ENCODE peak calls at places on chromosomes 4 and X, in eight cellular contexts. One of them, this sample, is unnamed.

GRCh38 chrX:117985241-117985640 is 131.4 kb downstream of the KLHL13 start:
- DNase-seq in cardiac fibroblast: no peak
- DNase-seq in cardiac muscle cell: no peak
- DNase-seq in Peyer's patch: peak
- DNase-seq in IMR-90: peak
- DNase-seq in CD8-positive, alpha-beta memory T cell: no peak
- DNase-seq in foreskin fibroblast: no peak
- DNase-seq in A549: no peak
- DNase-seq in this sample: no peak

GRCh38 chr4:22233257-22233656 is 282.6 kb downstream of the ADGRA3 start:
- DNase-seq in IMR-90: no peak
- DNase-seq in CD8-positive, alpha-beta memory T cell: no peak
- DNase-seq in A549: no peak
- DNase-seq in cardiac muscle cell: no peak
- DNase-seq in cardiac fibroblast: no peak
- DNase-seq in Peyer's patch: no peak
- DNase-seq in foreskin fibroblast: no peak
- DNase-seq in this sample: no peak

GRCh38 chrX:13081385-13082285 is 37.2 kb upstream of the FAM9C start:
- DNase-seq in A549: no peak
- DNase-seq in IMR-90: peak
- DNase-seq in cardiac muscle cell: peak
- DNase-seq in CD8-positive, alpha-beta memory T cell: no peak
- DNase-seq in cardiac fibroblast: peak
- DNase-seq in Peyer's patch: no peak
- DNase-seq in foreskin fibroblast: no peak
- DNase-seq in this sample: no peak

GRCh38 chrX:41333744-41333993 is 293 bp upstream of the DDX3X start:
- DNase-seq in Peyer's patch: no peak
- DNase-seq in foreskin fibroblast: peak
- DNase-seq in IMR-90: peak
- DNase-seq in CD8-positive, alpha-beta memory T cell: no peak
- DNase-seq in cardiac fibroblast: peak
- DNase-seq in A549: peak
- DNase-seq in cardiac muscle cell: peak
- DNase-seq in this sample: peak

GRCh38 chrX:4932790-4933189 is 1219.3 kb upstream of the PRKX start:
- DNase-seq in CD8-positive, alpha-beta memory T cell: no peak
- DNase-seq in cardiac muscle cell: no peak
- DNase-seq in A549: no peak
- DNase-seq in Peyer's patch: no peak
- DNase-seq in IMR-90: no peak
- DNase-seq in foreskin fibroblast: peak
- DNase-seq in cardiac fibroblast: no peak
- DNase-seq in this sample: no peak

GRCh38 chr4:14180983-14181601 is 553.6 kb upstream of the BOD1L1 start:
- DNase-seq in foreskin fibroblast: peak
- DNase-seq in CD8-positive, alpha-beta memory T cell: no peak
- DNase-seq in A549: peak
- DNase-seq in IMR-90: peak
- DNase-seq in cardiac muscle cell: peak
- DNase-seq in Peyer's patch: no peak
- DNase-seq in cardiac fibroblast: peak
- DNase-seq in this sample: no peak

GRCh38 chr4:141246243-141246642 is 25.5 kb downstream of the ZNF330 start:
- DNase-seq in Peyer's patch: no peak
- DNase-seq in cardiac muscle cell: peak
- DNase-seq in foreskin fibroblast: peak
- DNase-seq in CD8-positive, alpha-beta memory T cell: no peak
- DNase-seq in cardiac fibroblast: peak
- DNase-seq in IMR-90: peak
- DNase-seq in A549: no peak
- DNase-seq in this sample: peak

GRCh38 chrX:73127700-73128241 is 48.5 kb upstream of the PABPC1L2A start:
- DNase-seq in cardiac muscle cell: no peak
- DNase-seq in foreskin fibroblast: no peak
- DNase-seq in A549: no peak
- DNase-seq in CD8-positive, alpha-beta memory T cell: no peak
- DNase-seq in cardiac fibroblast: no peak
- DNase-seq in IMR-90: no peak
- DNase-seq in Peyer's patch: no peak
- DNase-seq in this sample: no peak

GRCh38 chr4:169791527-169792156 is 33.9 kb upstream of the HPF1 start:
- DNase-seq in Peyer's patch: peak
- DNase-seq in cardiac fibroblast: peak
- DNase-seq in CD8-positive, alpha-beta memory T cell: no peak
- DNase-seq in foreskin fibroblast: peak
- DNase-seq in A549: peak
- DNase-seq in IMR-90: peak
- DNase-seq in cardiac muscle cell: peak
- DNase-seq in this sample: peak

GRCh38 chr4:60962286-60962685 is 237.8 kb upstream of the ADGRL3 start:
- DNase-seq in A549: no peak
- DNase-seq in foreskin fibroblast: no peak
- DNase-seq in IMR-90: no peak
- DNase-seq in CD8-positive, alpha-beta memory T cell: no peak
- DNase-seq in cardiac muscle cell: no peak
- DNase-seq in Peyer's patch: no peak
- DNase-seq in cardiac fibroblast: no peak
- DNase-seq in this sample: no peak

GRCh38 chr4:143338313-143338712 is 1.6 kb downstream of the GAB1 start:
- DNase-seq in foreskin fibroblast: no peak
- DNase-seq in cardiac muscle cell: no peak
- DNase-seq in CD8-positive, alpha-beta memory T cell: no peak
- DNase-seq in IMR-90: no peak
- DNase-seq in Peyer's patch: no peak
- DNase-seq in cardiac fibroblast: no peak
- DNase-seq in A549: no peak
- DNase-seq in this sample: no peak

GRCh38 chr4:78293841-78294301 is 236.7 kb downstream of the FRAS1 start:
- DNase-seq in IMR-90: peak
- DNase-seq in CD8-positive, alpha-beta memory T cell: no peak
- DNase-seq in A549: no peak
- DNase-seq in cardiac muscle cell: peak
- DNase-seq in Peyer's patch: no peak
- DNase-seq in foreskin fibroblast: peak
- DNase-seq in cardiac fibroblast: peak
- DNase-seq in this sample: peak

GRCh38 chr4:169070071-169070894 is 60.2 kb upstream of the CBR4 start:
- DNase-seq in cardiac fibroblast: peak
- DNase-seq in IMR-90: peak
- DNase-seq in CD8-positive, alpha-beta memory T cell: no peak
- DNase-seq in cardiac muscle cell: peak
- DNase-seq in A549: peak
- DNase-seq in foreskin fibroblast: peak
- DNase-seq in Peyer's patch: no peak
- DNase-seq in this sample: peak

GRCh38 chr4:16663722-16664121 is 234.7 kb downstream of the LDB2 start:
- DNase-seq in Peyer's patch: no peak
- DNase-seq in A549: no peak
- DNase-seq in IMR-90: no peak
- DNase-seq in cardiac muscle cell: peak
- DNase-seq in cardiac fibroblast: peak
- DNase-seq in foreskin fibroblast: peak
- DNase-seq in CD8-positive, alpha-beta memory T cell: no peak
- DNase-seq in this sample: no peak

GRCh38 chr4:956531-957230 is 16.7 kb downstream of the DGKQ start:
- DNase-seq in cardiac muscle cell: no peak
- DNase-seq in foreskin fibroblast: no peak
- DNase-seq in A549: no peak
- DNase-seq in cardiac fibroblast: no peak
- DNase-seq in IMR-90: no peak
- DNase-seq in CD8-positive, alpha-beta memory T cell: no peak
- DNase-seq in Peyer's patch: peak
- DNase-seq in this sample: no peak

GRCh38 chrX:26649534-26649933 is 433.6 kb downstream of the MAGEB5 start:
- DNase-seq in foreskin fibroblast: no peak
- DNase-seq in Peyer's patch: no peak
- DNase-seq in A549: peak
- DNase-seq in CD8-positive, alpha-beta memory T cell: no peak
- DNase-seq in IMR-90: peak
- DNase-seq in cardiac fibroblast: peak
- DNase-seq in cardiac muscle cell: peak
- DNase-seq in this sample: no peak

GRCh38 chrX:34197946-34198345 is 65.8 kb upstream of the FAM47A start:
- DNase-seq in Peyer's patch: no peak
- DNase-seq in IMR-90: no peak
- DNase-seq in CD8-positive, alpha-beta memory T cell: no peak
- DNase-seq in cardiac muscle cell: no peak
- DNase-seq in A549: no peak
- DNase-seq in foreskin fibroblast: no peak
- DNase-seq in cardiac fibroblast: no peak
- DNase-seq in this sample: no peak

GRCh38 chr4:79682801-79683217 is 274.8 kb upstream of the GK2 start:
- DNase-seq in Peyer's patch: no peak
- DNase-seq in CD8-positive, alpha-beta memory T cell: no peak
- DNase-seq in A549: no peak
- DNase-seq in cardiac fibroblast: no peak
- DNase-seq in IMR-90: peak
- DNase-seq in cardiac muscle cell: no peak
- DNase-seq in foreskin fibroblast: no peak
- DNase-seq in this sample: no peak

GRCh38 chr4:5976431-5976830 is 41.8 kb downstream of the C4orf50 start:
- DNase-seq in cardiac fibroblast: no peak
- DNase-seq in cardiac muscle cell: no peak
- DNase-seq in A549: no peak
- DNase-seq in foreskin fibroblast: no peak
- DNase-seq in CD8-positive, alpha-beta memory T cell: no peak
- DNase-seq in Peyer's patch: peak
- DNase-seq in IMR-90: no peak
- DNase-seq in this sample: no peak

GRCh38 chrX:153628129-153628528 is 18.9 kb upstream of the DUSP9 start:
- DNase-seq in A549: no peak
- DNase-seq in IMR-90: no peak
- DNase-seq in foreskin fibroblast: no peak
- DNase-seq in CD8-positive, alpha-beta memory T cell: no peak
- DNase-seq in cardiac fibroblast: no peak
- DNase-seq in Peyer's patch: no peak
- DNase-seq in cardiac muscle cell: no peak
- DNase-seq in this sample: no peak

GRCh38 chr4:108950158-108950915 is 187.5 kb upstream of the ETNPPL start:
- DNase-seq in CD8-positive, alpha-beta memory T cell: no peak
- DNase-seq in Peyer's patch: no peak
- DNase-seq in cardiac muscle cell: peak
- DNase-seq in cardiac fibroblast: no peak
- DNase-seq in IMR-90: no peak
- DNase-seq in foreskin fibroblast: no peak
- DNase-seq in A549: no peak
- DNase-seq in this sample: no peak

GRCh38 chrX:70171636-70172035 is 5.6 kb upstream of the DGAT2L6 start:
- DNase-seq in cardiac fibroblast: no peak
- DNase-seq in cardiac muscle cell: no peak
- DNase-seq in foreskin fibroblast: no peak
- DNase-seq in IMR-90: peak
- DNase-seq in CD8-positive, alpha-beta memory T cell: no peak
- DNase-seq in Peyer's patch: no peak
- DNase-seq in A549: no peak
- DNase-seq in this sample: no peak

GRCh38 chrX:64782923-64783322 is 193.3 kb downstream of the ZC4H2 start:
- DNase-seq in foreskin fibroblast: no peak
- DNase-seq in cardiac fibroblast: no peak
- DNase-seq in A549: no peak
- DNase-seq in cardiac muscle cell: no peak
- DNase-seq in IMR-90: no peak
- DNase-seq in Peyer's patch: no peak
- DNase-seq in CD8-positive, alpha-beta memory T cell: no peak
- DNase-seq in this sample: no peak

GRCh38 chr4:139887962-139888735 is 222.5 kb downstream of the MGST2 start:
- DNase-seq in cardiac muscle cell: no peak
- DNase-seq in cardiac fibroblast: no peak
- DNase-seq in CD8-positive, alpha-beta memory T cell: no peak
- DNase-seq in IMR-90: no peak
- DNase-seq in Peyer's patch: no peak
- DNase-seq in foreskin fibroblast: no peak
- DNase-seq in A549: no peak
- DNase-seq in this sample: no peak
- H3K4me3 ChIP-seq in cardiac muscle cell: no peak
- H3K4me3 ChIP-seq in cardiac fibroblast: no peak
- H3K4me3 ChIP-seq in CD8-positive, alpha-beta memory T cell: no peak
- H3K4me3 ChIP-seq in IMR-90: no peak
- H3K4me3 ChIP-seq in Peyer's patch: no peak
- H3K4me3 ChIP-seq in foreskin fibroblast: no peak
- H3K4me3 ChIP-seq in A549: no peak
- H3K4me3 ChIP-seq in this sample: no peak

GRCh38 chr4:159425749-159426376 is 323.0 kb downstream of the RAPGEF2 start:
- DNase-seq in CD8-positive, alpha-beta memory T cell: no peak
- DNase-seq in Peyer's patch: no peak
- DNase-seq in A549: no peak
- DNase-seq in IMR-90: peak
- DNase-seq in cardiac muscle cell: no peak
- DNase-seq in foreskin fibroblast: no peak
- DNase-seq in cardiac fibroblast: no peak
- DNase-seq in this sample: no peak
- H3K4me3 ChIP-seq in CD8-positive, alpha-beta memory T cell: no peak
- H3K4me3 ChIP-seq in Peyer's patch: no peak
- H3K4me3 ChIP-seq in A549: no peak
- H3K4me3 ChIP-seq in IMR-90: no peak
- H3K4me3 ChIP-seq in cardiac muscle cell: no peak
- H3K4me3 ChIP-seq in foreskin fibroblast: no peak
- H3K4me3 ChIP-seq in cardiac fibroblast: no peak
- H3K4me3 ChIP-seq in this sample: no peak

DNA sequence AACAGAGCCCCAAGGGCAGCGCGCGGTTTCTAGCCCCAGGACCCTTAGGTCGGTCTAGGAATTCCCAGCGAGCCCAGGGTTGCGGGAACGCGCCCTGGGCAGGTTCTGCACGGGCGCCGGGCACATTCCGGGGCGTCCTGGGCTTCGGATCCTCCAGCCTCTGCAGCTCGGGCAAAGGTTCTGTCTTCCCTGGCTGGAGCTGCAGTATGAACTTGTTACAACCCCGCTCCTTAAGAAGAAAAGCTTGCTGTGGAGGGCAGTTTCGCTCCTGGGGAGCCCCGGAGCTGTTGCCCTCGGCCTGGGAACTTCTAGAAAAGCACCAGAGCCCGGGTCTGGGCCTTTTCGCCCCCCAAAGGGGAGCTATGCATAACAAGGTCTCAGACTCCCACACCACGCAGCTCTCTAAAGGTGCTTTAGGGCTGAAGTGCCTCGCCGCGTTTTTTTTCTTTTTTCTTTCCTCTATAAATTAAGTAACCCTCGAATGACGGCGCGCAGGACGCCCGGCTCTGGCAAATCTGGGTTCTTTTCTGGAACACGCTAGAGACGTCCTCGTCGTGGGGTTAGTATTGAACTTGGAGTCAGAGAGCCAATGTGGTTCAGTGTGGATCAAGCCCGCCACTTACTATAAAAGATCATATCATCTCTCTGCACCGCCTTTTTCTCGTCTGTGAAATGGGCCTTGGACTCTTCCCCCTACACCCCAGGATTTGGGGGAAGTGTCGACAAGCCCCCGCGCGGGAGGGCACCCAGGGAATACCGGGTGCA is 5.7 kb downstream of the MSX1 start:
- DNase-seq in IMR-90: no peak
- DNase-seq in Peyer's patch: no peak
- DNase-seq in foreskin fibroblast: no peak
- DNase-seq in CD8-positive, alpha-beta memory T cell: no peak
- DNase-seq in cardiac muscle cell: no peak
- DNase-seq in A549: no peak
- DNase-seq in cardiac fibroblast: no peak
- DNase-seq in this sample: no peak
- H3K4me3 ChIP-seq in IMR-90: peak
- H3K4me3 ChIP-seq in Peyer's patch: no peak
- H3K4me3 ChIP-seq in foreskin fibroblast: no peak
- H3K4me3 ChIP-seq in CD8-positive, alpha-beta memory T cell: no peak
- H3K4me3 ChIP-seq in cardiac muscle cell: peak
- H3K4me3 ChIP-seq in A549: peak
- H3K4me3 ChIP-seq in cardiac fibroblast: no peak
- H3K4me3 ChIP-seq in this sample: no peak

GRCh38 chrX:134173541-134174272 is 63.3 kb upstream of the CCDC160 start:
- DNase-seq in IMR-90: no peak
- DNase-seq in Peyer's patch: no peak
- DNase-seq in cardiac muscle cell: no peak
- DNase-seq in CD8-positive, alpha-beta memory T cell: no peak
- DNase-seq in foreskin fibroblast: no peak
- DNase-seq in A549: no peak
- DNase-seq in cardiac fibroblast: no peak
- DNase-seq in this sample: no peak
- H3K4me3 ChIP-seq in IMR-90: no peak
- H3K4me3 ChIP-seq in Peyer's patch: peak
- H3K4me3 ChIP-seq in cardiac muscle cell: peak
- H3K4me3 ChIP-seq in CD8-positive, alpha-beta memory T cell: peak
- H3K4me3 ChIP-seq in foreskin fibroblast: no peak
- H3K4me3 ChIP-seq in A549: no peak
- H3K4me3 ChIP-seq in cardiac fibroblast: no peak
- H3K4me3 ChIP-seq in this sample: no peak

This sample was measured in HFF-Myc.